ENCODE peak calls at places on chromosome 14, in five cellular contexts. One of them, this sample, is unnamed.

GRCh38 chr14:83575301-83575700 is 1954.6 kb upstream of the FLRT2 start:
- DNase-seq in endothelial cell: no peak
- DNase-seq in GM10248: no peak
- DNase-seq in neural crest cell: no peak
- DNase-seq in prostate gland: no peak
- DNase-seq in this sample: no peak

GRCh38 chr14:94478420-94478819 is 2.4 kb upstream of the SERPINA9 start:
- DNase-seq in endothelial cell: no peak
- DNase-seq in GM10248: no peak
- DNase-seq in neural crest cell: no peak
- DNase-seq in prostate gland: no peak
- DNase-seq in this sample: no peak

GRCh38 chr14:68975667-68976066 is 3.4 kb downstream of the ACTN1 start:
- DNase-seq in endothelial cell: no peak
- DNase-seq in GM10248: no peak
- DNase-seq in neural crest cell: no peak
- DNase-seq in prostate gland: peak
- DNase-seq in this sample: no peak

GRCh38 chr14:60275932-60276331 is 26.9 kb downstream of the PPM1A start:
- DNase-seq in endothelial cell: no peak
- DNase-seq in GM10248: no peak
- DNase-seq in neural crest cell: no peak
- DNase-seq in prostate gland: no peak
- DNase-seq in this sample: no peak

GRCh38 chr14:65308536-65308935 is 104.0 kb upstream of the FUT8 start:
- DNase-seq in endothelial cell: no peak
- DNase-seq in GM10248: no peak
- DNase-seq in neural crest cell: no peak
- DNase-seq in prostate gland: no peak
- DNase-seq in this sample: no peak

GRCh38 chr14:64806202-64806861 is 73.4 kb downstream of the SPTB start:
- DNase-seq in endothelial cell: no peak
- DNase-seq in GM10248: no peak
- DNase-seq in neural crest cell: no peak
- DNase-seq in prostate gland: peak
- DNase-seq in this sample: no peak

GRCh38 chr14:37588956-37589737 is 5.9 kb downstream of the FOXA1 start:
- DNase-seq in endothelial cell: no peak
- DNase-seq in GM10248: no peak
- DNase-seq in neural crest cell: no peak
- DNase-seq in prostate gland: no peak
- DNase-seq in this sample: peak

GRCh38 chr14:44700184-44700583 is 193.1 kb upstream of the FSCB start:
- DNase-seq in endothelial cell: no peak
- DNase-seq in GM10248: no peak
- DNase-seq in neural crest cell: no peak
- DNase-seq in prostate gland: no peak
- DNase-seq in this sample: no peak

GRCh38 chr14:100619382-100620305 is 32.4 kb upstream of the BEGAIN start:
- DNase-seq in endothelial cell: no peak
- DNase-seq in GM10248: no peak
- DNase-seq in neural crest cell: no peak
- DNase-seq in prostate gland: no peak
- DNase-seq in this sample: no peak

GRCh38 chr14:99169776-99170356 is 102.1 kb downstream of the BCL11B start:
- DNase-seq in endothelial cell: no peak
- DNase-seq in GM10248: no peak
- DNase-seq in neural crest cell: no peak
- DNase-seq in prostate gland: no peak
- DNase-seq in this sample: no peak

GRCh38 chr14:104903990-104904389 is 20.7 kb upstream of the PLD4 start:
- DNase-seq in endothelial cell: no peak
- DNase-seq in GM10248: no peak
- DNase-seq in neural crest cell: no peak
- DNase-seq in prostate gland: no peak
- DNase-seq in this sample: no peak

GRCh38 chr14:32697704-32698103 is 241.0 kb upstream of the NPAS3 start:
- DNase-seq in endothelial cell: no peak
- DNase-seq in GM10248: no peak
- DNase-seq in neural crest cell: no peak
- DNase-seq in prostate gland: no peak
- DNase-seq in this sample: no peak

DNA sequence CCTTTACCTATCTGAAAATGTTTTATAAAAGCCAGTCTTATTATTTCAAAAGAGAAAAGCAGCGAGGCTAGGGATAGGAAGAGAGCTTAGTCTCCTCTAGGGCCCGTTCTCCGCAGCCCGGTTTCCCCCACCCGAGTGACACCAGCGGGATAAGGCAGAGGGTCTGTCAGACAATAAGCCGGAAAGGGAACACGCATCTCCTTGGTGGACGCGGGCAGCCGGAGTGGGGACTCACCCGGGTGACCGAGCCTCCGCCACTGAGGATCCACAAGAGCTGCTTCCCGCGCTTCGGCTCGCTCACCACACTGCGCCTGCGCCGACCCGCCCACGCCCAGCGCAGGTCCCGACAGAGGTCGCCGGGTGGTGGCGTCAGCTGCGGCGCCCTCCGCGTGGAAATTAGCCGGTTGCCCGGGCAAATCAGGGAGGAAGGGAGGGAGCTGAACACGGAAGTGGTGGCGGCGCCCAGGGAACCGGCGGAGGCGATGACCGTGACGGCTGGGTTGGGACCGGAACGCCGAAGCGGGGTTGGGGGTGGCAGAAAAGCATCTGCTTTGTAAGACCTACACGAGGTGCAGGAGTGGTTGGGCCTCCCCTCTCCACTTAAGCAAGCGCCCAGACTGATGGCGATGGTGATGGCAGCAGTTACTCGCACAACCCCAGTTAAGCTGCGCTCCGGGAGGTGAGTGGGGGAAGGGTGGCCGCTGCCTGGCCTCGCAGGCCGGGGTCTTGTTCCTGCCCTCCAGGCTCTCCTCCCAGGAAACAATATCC is at the start of the genes SOCS4 and WDHD1:
- DNase-seq in endothelial cell: peak
- DNase-seq in GM10248: peak
- DNase-seq in neural crest cell: peak
- DNase-seq in prostate gland: peak
- DNase-seq in this sample: peak
- TF ChIP-seq CTCF in endothelial cell: no peak
- TF ChIP-seq CTCF in GM10248: peak
- TF ChIP-seq CTCF in neural crest cell: no peak
- TF ChIP-seq CTCF in prostate gland: peak
- TF ChIP-seq CTCF in this sample: peak

DNA sequence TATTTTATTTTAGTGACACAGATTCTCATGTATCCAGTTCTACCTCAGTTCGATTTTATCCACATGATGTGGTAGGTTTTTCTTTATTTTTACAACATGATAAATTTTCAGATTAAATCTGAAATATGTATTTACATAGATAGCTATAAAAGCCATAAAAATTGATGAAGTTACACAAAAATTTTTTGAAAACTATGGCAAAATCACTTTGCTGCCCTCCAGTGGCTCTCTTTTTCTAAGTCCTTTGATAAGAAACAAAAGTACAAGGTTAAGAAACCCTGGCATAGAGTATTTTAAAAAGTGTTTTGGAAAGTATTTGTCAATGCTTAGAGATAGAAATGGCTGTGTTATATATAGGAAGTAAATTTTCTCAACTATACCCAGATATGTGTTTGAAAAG is 104.2 kb downstream of the PCNX1 start:
- DNase-seq in endothelial cell: no peak
- DNase-seq in GM10248: no peak
- DNase-seq in neural crest cell: no peak
- DNase-seq in prostate gland: no peak
- DNase-seq in this sample: no peak
- TF ChIP-seq CTCF in endothelial cell: no peak
- TF ChIP-seq CTCF in GM10248: no peak
- TF ChIP-seq CTCF in neural crest cell: peak
- TF ChIP-seq CTCF in prostate gland: no peak
- TF ChIP-seq CTCF in this sample: no peak

GRCh38 chr14:89954045-89955021 is at the start of gene EFCAB11:
- DNase-seq in endothelial cell: peak
- DNase-seq in GM10248: peak
- DNase-seq in neural crest cell: peak
- DNase-seq in prostate gland: peak
- DNase-seq in this sample: peak
- TF ChIP-seq CTCF in endothelial cell: peak
- TF ChIP-seq CTCF in GM10248: peak
- TF ChIP-seq CTCF in neural crest cell: peak
- TF ChIP-seq CTCF in prostate gland: no peak
- TF ChIP-seq CTCF in this sample: peak

DNA sequence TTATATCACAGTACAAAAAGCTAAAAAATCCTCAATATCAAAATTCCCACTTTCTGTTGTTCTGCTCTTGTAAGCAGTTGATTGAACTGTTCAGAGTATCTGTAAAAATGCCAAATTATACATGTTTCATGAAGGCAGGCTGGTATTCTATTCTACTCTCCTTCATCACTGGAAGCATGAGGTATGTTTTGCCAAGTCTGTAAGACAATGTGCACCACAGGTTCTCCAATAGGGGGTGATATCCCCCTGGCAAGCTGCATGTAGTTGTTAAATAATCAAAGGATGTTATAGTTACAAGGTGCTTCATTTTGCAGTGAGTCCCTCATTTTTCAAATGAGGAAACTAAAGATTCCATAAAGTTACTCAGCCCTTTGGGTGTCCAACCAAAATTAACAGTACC is 15.1 kb upstream of the NEK9 start:
- DNase-seq in endothelial cell: peak
- DNase-seq in GM10248: no peak
- DNase-seq in neural crest cell: no peak
- DNase-seq in prostate gland: no peak
- DNase-seq in this sample: no peak
- TF ChIP-seq CTCF in endothelial cell: peak
- TF ChIP-seq CTCF in GM10248: peak
- TF ChIP-seq CTCF in neural crest cell: peak
- TF ChIP-seq CTCF in prostate gland: peak
- TF ChIP-seq CTCF in this sample: peak

GRCh38 chr14:24356208-24356607 is 11.8 kb upstream of the NFATC4 start:
- DNase-seq in endothelial cell: no peak
- DNase-seq in GM10248: no peak
- DNase-seq in neural crest cell: no peak
- DNase-seq in prostate gland: no peak
- DNase-seq in this sample: no peak
- TF ChIP-seq CTCF in endothelial cell: no peak
- TF ChIP-seq CTCF in GM10248: no peak
- TF ChIP-seq CTCF in neural crest cell: no peak
- TF ChIP-seq CTCF in prostate gland: no peak
- TF ChIP-seq CTCF in this sample: no peak

DNA sequence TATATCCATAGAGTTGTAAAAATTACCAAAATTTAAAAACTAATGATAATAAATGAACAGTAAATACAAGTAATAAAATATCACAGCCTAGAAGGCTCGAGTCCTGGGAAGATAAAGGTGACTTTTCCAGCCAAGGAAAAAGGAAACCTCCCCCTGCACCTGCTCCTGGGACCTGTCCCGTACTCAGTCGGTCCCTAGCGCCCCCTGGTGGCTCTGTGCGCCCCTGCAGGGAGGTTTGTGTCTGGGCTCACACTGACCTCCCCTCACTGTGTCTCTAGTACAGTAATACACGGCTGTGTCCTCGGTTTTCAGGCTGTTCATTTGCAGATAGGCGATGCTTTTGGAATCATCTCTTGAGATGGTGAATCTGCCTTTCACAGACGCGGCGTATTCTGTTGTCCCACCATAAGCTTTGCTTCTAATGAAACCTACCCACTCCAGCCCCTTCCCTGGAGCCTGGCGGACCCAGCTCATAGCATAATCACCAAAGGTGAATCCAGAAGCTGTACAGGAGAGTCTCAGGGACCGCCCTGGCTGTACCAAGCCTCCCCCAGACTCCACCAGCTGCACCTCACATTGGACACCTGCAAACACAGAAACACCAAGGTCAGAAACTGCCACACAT is 1030.4 kb downstream of the TMEM121 start:
- DNase-seq in endothelial cell: no peak
- DNase-seq in GM10248: peak
- DNase-seq in neural crest cell: no peak
- DNase-seq in prostate gland: peak
- DNase-seq in this sample: peak
- TF ChIP-seq CTCF in endothelial cell: no peak
- TF ChIP-seq CTCF in GM10248: peak
- TF ChIP-seq CTCF in neural crest cell: peak
- TF ChIP-seq CTCF in prostate gland: peak
- TF ChIP-seq CTCF in this sample: peak

This sample was measured in GM13977.